ENCODE peak calls at places on chromosomes 2 and 18, in seven cellular contexts. One of them, this sample, is unnamed. For H3K4me1, the result is how much of the 10 kb centered on the place peaks cover.

GRCh38 chr2:209974566-209974965 is 27.9 kb upstream of the RPE start:
- DNase-seq in tibial nerve: no peak
- DNase-seq in sigmoid colon: no peak
- DNase-seq in GM12878: no peak
- DNase-seq in K562: no peak
- DNase-seq in ovary: no peak
- DNase-seq in A549: no peak
- DNase-seq in this sample: no peak

GRCh38 chr2:725464-725863 is 48.3 kb upstream of the TMEM18 start:
- DNase-seq in ovary: no peak
- DNase-seq in tibial nerve: no peak
- DNase-seq in sigmoid colon: no peak
- DNase-seq in K562: no peak
- DNase-seq in A549: no peak
- DNase-seq in GM12878: no peak
- DNase-seq in this sample: peak

GRCh38 chr2:120642646-120643045 is 93.0 kb upstream of the GLI2 start:
- DNase-seq in GM12878: no peak
- DNase-seq in sigmoid colon: no peak
- DNase-seq in ovary: no peak
- DNase-seq in tibial nerve: no peak
- DNase-seq in K562: no peak
- DNase-seq in A549: no peak
- DNase-seq in this sample: no peak

GRCh38 chr2:207352978-207353377 is 176.8 kb upstream of the CREB1 start:
- DNase-seq in GM12878: no peak
- DNase-seq in K562: no peak
- DNase-seq in sigmoid colon: no peak
- DNase-seq in tibial nerve: no peak
- DNase-seq in ovary: no peak
- DNase-seq in A549: no peak
- DNase-seq in this sample: no peak

GRCh38 chr2:232336956-232337700 is 41.4 kb upstream of the ALPP start:
- DNase-seq in A549: no peak
- DNase-seq in sigmoid colon: peak
- DNase-seq in K562: no peak
- DNase-seq in GM12878: no peak
- DNase-seq in tibial nerve: no peak
- DNase-seq in ovary: peak
- DNase-seq in this sample: peak

GRCh38 chr2:61016392-61017002 is 1.0 kb upstream of the PEX13 start:
- DNase-seq in K562: no peak
- DNase-seq in A549: peak
- DNase-seq in sigmoid colon: no peak
- DNase-seq in ovary: no peak
- DNase-seq in tibial nerve: no peak
- DNase-seq in GM12878: no peak
- DNase-seq in this sample: no peak

GRCh38 chr2:128536925-128537620 is 218.4 kb upstream of the HS6ST1 start:
- DNase-seq in GM12878: no peak
- DNase-seq in K562: peak
- DNase-seq in ovary: no peak
- DNase-seq in tibial nerve: no peak
- DNase-seq in A549: peak
- DNase-seq in sigmoid colon: no peak
- DNase-seq in this sample: no peak

GRCh38 chr2:36235426-36235825 is 120.2 kb upstream of the CRIM1 start:
- DNase-seq in ovary: no peak
- DNase-seq in GM12878: no peak
- DNase-seq in K562: no peak
- DNase-seq in A549: no peak
- DNase-seq in sigmoid colon: no peak
- DNase-seq in tibial nerve: no peak
- DNase-seq in this sample: no peak

GRCh38 chr2:202290316-202290715 is 24.8 kb downstream of the NOP58 start:
- DNase-seq in A549: no peak
- DNase-seq in sigmoid colon: no peak
- DNase-seq in tibial nerve: no peak
- DNase-seq in ovary: no peak
- DNase-seq in GM12878: no peak
- DNase-seq in K562: no peak
- DNase-seq in this sample: no peak

GRCh38 chr2:95074663-95075439 is 46.8 kb downstream of the MRPS5 start:
- DNase-seq in tibial nerve: no peak
- DNase-seq in sigmoid colon: no peak
- DNase-seq in GM12878: no peak
- DNase-seq in A549: no peak
- DNase-seq in K562: no peak
- DNase-seq in ovary: no peak
- DNase-seq in this sample: peak

GRCh38 chr2:238872628-238873400 is 24.9 kb downstream of the TWIST2 start:
- DNase-seq in GM12878: no peak
- DNase-seq in K562: no peak
- DNase-seq in sigmoid colon: no peak
- DNase-seq in ovary: peak
- DNase-seq in tibial nerve: peak
- DNase-seq in A549: no peak
- DNase-seq in this sample: no peak

GRCh38 chr2:163943403-163944356 is 207.9 kb upstream of the FIGN start:
- DNase-seq in ovary: no peak
- DNase-seq in K562: no peak
- DNase-seq in GM12878: no peak
- DNase-seq in A549: no peak
- DNase-seq in sigmoid colon: no peak
- DNase-seq in tibial nerve: no peak
- DNase-seq in this sample: no peak

GRCh38 chr2:88258208-88258607 is 88.1 kb downstream of the THNSL2 start:
- DNase-seq in A549: no peak
- DNase-seq in tibial nerve: no peak
- DNase-seq in K562: no peak
- DNase-seq in sigmoid colon: no peak
- DNase-seq in GM12878: no peak
- DNase-seq in ovary: no peak
- DNase-seq in this sample: no peak

GRCh38 chr2:10810175-10811161 is 2.1 kb downstream of the PDIA6 start:
- DNase-seq in GM12878: peak
- DNase-seq in tibial nerve: no peak
- DNase-seq in A549: no peak
- DNase-seq in K562: no peak
- DNase-seq in ovary: no peak
- DNase-seq in sigmoid colon: peak
- DNase-seq in this sample: no peak

GRCh38 chr18:21363411-21363810 is 121.4 kb downstream of the GREB1L start:
- DNase-seq in ovary: no peak
- DNase-seq in GM12878: no peak
- DNase-seq in K562: no peak
- DNase-seq in tibial nerve: no peak
- DNase-seq in A549: no peak
- DNase-seq in sigmoid colon: no peak
- DNase-seq in this sample: no peak

GRCh38 chr2:121479882-121480522 is 50.7 kb upstream of the RNU4ATAC start:
- DNase-seq in GM12878: no peak
- DNase-seq in K562: no peak
- DNase-seq in ovary: no peak
- DNase-seq in A549: peak
- DNase-seq in sigmoid colon: no peak
- DNase-seq in tibial nerve: no peak
- DNase-seq in this sample: no peak

GRCh38 chr2:218898109-218898878 is 17.6 kb downstream of the WNT10A start:
- DNase-seq in ovary: peak
- DNase-seq in GM12878: no peak
- DNase-seq in K562: peak
- DNase-seq in A549: peak
- DNase-seq in tibial nerve: peak
- DNase-seq in sigmoid colon: peak
- DNase-seq in this sample: peak

GRCh38 chr2:71348302-71348701 is 16.7 kb downstream of the ZNF638 start:
- DNase-seq in K562: peak
- DNase-seq in tibial nerve: no peak
- DNase-seq in sigmoid colon: no peak
- DNase-seq in GM12878: no peak
- DNase-seq in A549: peak
- DNase-seq in ovary: no peak
- DNase-seq in this sample: no peak

GRCh38 chr2:9914384-9915065 is 37.0 kb upstream of the GRHL1 start:
- DNase-seq in A549: peak
- DNase-seq in K562: peak
- DNase-seq in ovary: no peak
- DNase-seq in tibial nerve: no peak
- DNase-seq in sigmoid colon: no peak
- DNase-seq in GM12878: peak
- DNase-seq in this sample: no peak

GRCh38 chr2:127592761-127593227 is 53.2 kb upstream of the GPR17 start:
- DNase-seq in A549: no peak
- DNase-seq in tibial nerve: no peak
- DNase-seq in K562: no peak
- DNase-seq in sigmoid colon: no peak
- DNase-seq in ovary: no peak
- DNase-seq in GM12878: no peak
- DNase-seq in this sample: peak

GRCh38 chr2:67240507-67240906 is 156.6 kb upstream of the ETAA1 start:
- DNase-seq in tibial nerve: no peak
- DNase-seq in A549: no peak
- DNase-seq in K562: no peak
- DNase-seq in sigmoid colon: no peak
- DNase-seq in ovary: no peak
- DNase-seq in GM12878: no peak
- DNase-seq in this sample: no peak

GRCh38 chr2:172333206-172333605 is 94.2 kb upstream of the ITGA6 start:
- DNase-seq in GM12878: no peak
- DNase-seq in ovary: no peak
- DNase-seq in tibial nerve: no peak
- DNase-seq in sigmoid colon: no peak
- DNase-seq in K562: no peak
- DNase-seq in A549: no peak
- DNase-seq in this sample: no peak

GRCh38 chr2:195575879-195576391 is 81.1 kb upstream of the SLC39A10 start:
- DNase-seq in A549: peak
- DNase-seq in K562: no peak
- DNase-seq in sigmoid colon: no peak
- DNase-seq in GM12878: no peak
- DNase-seq in tibial nerve: no peak
- DNase-seq in ovary: no peak
- DNase-seq in this sample: no peak

GRCh38 chr18:59957957-59958356 is 58.2 kb downstream of the PMAIP1 start:
- DNase-seq in K562: peak
- DNase-seq in ovary: no peak
- DNase-seq in tibial nerve: no peak
- DNase-seq in A549: peak
- DNase-seq in sigmoid colon: no peak
- DNase-seq in GM12878: no peak
- DNase-seq in this sample: no peak

GRCh38 chr2:63544017-63544627 is 44.2 kb downstream of the WDPCP start:
- DNase-seq in K562: no peak
- DNase-seq in sigmoid colon: no peak
- DNase-seq in A549: peak
- DNase-seq in ovary: no peak
- DNase-seq in tibial nerve: no peak
- DNase-seq in GM12878: no peak
- DNase-seq in this sample: no peak

GRCh38 chr18:3247243-3248061 is at the start of gene MYL12A:
- DNase-seq in A549: peak
- DNase-seq in ovary: peak
- DNase-seq in sigmoid colon: peak
- DNase-seq in tibial nerve: peak
- DNase-seq in GM12878: peak
- DNase-seq in K562: peak
- DNase-seq in this sample: peak
- TF ChIP-seq EP300 in A549: no peak
- TF ChIP-seq EP300 in ovary: peak
- TF ChIP-seq EP300 in sigmoid colon: no peak
- TF ChIP-seq EP300 in tibial nerve: peak
- TF ChIP-seq EP300 in GM12878: peak
- TF ChIP-seq EP300 in K562: peak
- TF ChIP-seq EP300 in this sample: peak

DNA sequence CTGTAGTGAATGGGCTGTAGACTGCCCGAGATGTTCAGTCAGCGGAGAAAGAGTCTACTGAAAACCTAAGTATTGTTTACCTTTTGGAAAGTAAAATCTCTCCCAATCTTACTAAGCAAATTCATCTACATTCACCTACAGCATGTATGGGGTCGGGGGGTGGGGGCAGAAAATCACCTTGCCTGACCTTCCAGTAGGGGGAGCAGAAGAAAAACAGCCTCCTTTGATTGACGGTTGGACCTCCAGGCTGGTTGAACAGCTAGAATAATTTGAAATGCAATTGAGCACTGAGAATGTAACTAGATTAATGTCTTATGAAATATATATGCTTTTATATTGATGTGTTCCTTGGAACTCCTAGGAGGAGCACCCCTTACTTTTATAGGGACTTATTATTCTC is 10.0 kb downstream of the LRATD1 start:
- DNase-seq in sigmoid colon: no peak
- DNase-seq in GM12878: no peak
- DNase-seq in ovary: no peak
- DNase-seq in tibial nerve: no peak
- DNase-seq in K562: peak
- DNase-seq in A549: no peak
- DNase-seq in this sample: no peak
- TF ChIP-seq CTCF in sigmoid colon: no peak
- TF ChIP-seq CTCF in GM12878: peak
- TF ChIP-seq CTCF in ovary: no peak
- TF ChIP-seq CTCF in tibial nerve: no peak
- TF ChIP-seq CTCF in K562: no peak
- TF ChIP-seq CTCF in A549: no peak
- TF ChIP-seq CTCF in this sample: no peak

GRCh38 chr18:9615280-9615797 is 980 bp upstream of the PPP4R1 start:
- DNase-seq in GM12878: no peak
- DNase-seq in A549: peak
- DNase-seq in sigmoid colon: no peak
- DNase-seq in tibial nerve: no peak
- DNase-seq in ovary: peak
- DNase-seq in K562: no peak
- DNase-seq in this sample: no peak
- H3K4me1 ChIP-seq in GM12878: under half
- H3K4me1 ChIP-seq in A549: under half
- H3K4me1 ChIP-seq in sigmoid colon: under half
- H3K4me1 ChIP-seq in tibial nerve: under half
- H3K4me1 ChIP-seq in ovary: under half
- H3K4me1 ChIP-seq in K562: under half
- H3K4me1 ChIP-seq in this sample: under half

GRCh38 chr2:25895620-25896019 is 17.3 kb upstream of the ASXL2 start:
- DNase-seq in sigmoid colon: no peak
- DNase-seq in A549: no peak
- DNase-seq in tibial nerve: no peak
- DNase-seq in GM12878: no peak
- DNase-seq in K562: no peak
- DNase-seq in ovary: no peak
- DNase-seq in this sample: no peak

GRCh38 chr2:25894135-25894830 is 16.0 kb upstream of the ASXL2 start:
- DNase-seq in tibial nerve: no peak
- DNase-seq in A549: no peak
- DNase-seq in GM12878: no peak
- DNase-seq in ovary: no peak
- DNase-seq in K562: no peak
- DNase-seq in sigmoid colon: peak
- DNase-seq in this sample: no peak

GRCh38 chr2:25895046-25895445 is 16.8 kb upstream of the ASXL2 start:
- DNase-seq in A549: no peak
- DNase-seq in tibial nerve: no peak
- DNase-seq in K562: no peak
- DNase-seq in GM12878: no peak
- DNase-seq in sigmoid colon: no peak
- DNase-seq in ovary: no peak
- DNase-seq in this sample: no peak

GRCh38 chr2:25887624-25888242 is 9.4 kb upstream of the ASXL2 start:
- DNase-seq in sigmoid colon: no peak
- DNase-seq in K562: no peak
- DNase-seq in ovary: no peak
- DNase-seq in A549: no peak
- DNase-seq in GM12878: no peak
- DNase-seq in tibial nerve: no peak
- DNase-seq in this sample: no peak

GRCh38 chr2:25891672-25892071 is 13.4 kb upstream of the ASXL2 start:
- DNase-seq in sigmoid colon: no peak
- DNase-seq in tibial nerve: no peak
- DNase-seq in ovary: no peak
- DNase-seq in A549: no peak
- DNase-seq in GM12878: no peak
- DNase-seq in K562: no peak
- DNase-seq in this sample: no peak
- TF ChIP-seq EP300 in sigmoid colon: no peak
- TF ChIP-seq EP300 in tibial nerve: no peak
- TF ChIP-seq EP300 in ovary: no peak
- TF ChIP-seq EP300 in A549: no peak
- TF ChIP-seq EP300 in GM12878: no peak
- TF ChIP-seq EP300 in K562: no peak
- TF ChIP-seq EP300 in this sample: no peak

This sample was measured in upper lobe of left lung.